ENCODE peak calls at places on chromosomes 11 and 22, in five cellular contexts. V is body of pancreas, P is spleen, C is thoracic aorta, I is breast epithelium. T is an unnamed sample. For H3K4me1 and H3K27me3, the result is how much of the 10 kb centered on the place peaks cover.

GRCh38 chr11:119473901-119474681 is 51.1 kb upstream of the THY1 start:
- DNase-seq in V (no peak), P (no peak), C (no peak), I (peak), T (no peak)

GRCh38 chr22:44309137-44309536 is 3.6 kb downstream of the SHISAL1 start:
- DNase-seq in V (no peak), P (no peak), C (no peak), I (no peak), T (peak)

GRCh38 chr22:38110863-38111852 is 674 bp upstream of the BAIAP2L2 start:
- DNase-seq in V (no peak), P (no peak), C (no peak), I (no peak), T (peak)

GRCh38 chr11:46827995-46828394 is 18.1 kb downstream of the CKAP5 start:
- DNase-seq in V (no peak), P (no peak), C (no peak), I (no peak), T (no peak)

GRCh38 chr11:63274776-63275175 is 31.4 kb upstream of the SLC22A25 start:
- DNase-seq in V (no peak), P (no peak), C (no peak), I (no peak), T (no peak)

GRCh38 chr22:37174964-37175363 is 13.1 kb downstream of the C1QTNF6 start:
- DNase-seq in V (no peak), P (no peak), C (no peak), I (no peak), T (no peak)

GRCh38 chr11:1928891-1929541 is 9.5 kb downstream of the TNNT3 start:
- DNase-seq in V (no peak), P (no peak), C (no peak), I (no peak), T (peak)

GRCh38 chr22:38860291-38861169 is 11.5 kb downstream of the CBX6 start:
- DNase-seq in V (no peak), P (no peak), C (no peak), I (no peak), T (no peak)

GRCh38 chr11:127098684-127099083 is 98.1 kb upstream of the KIRREL3 start:
- DNase-seq in V (no peak), P (no peak), C (no peak), I (no peak), T (no peak)

GRCh38 chr11:111796696-111797095 is 30.5 kb upstream of the PPP2R1B start:
- DNase-seq in V (no peak), P (no peak), C (no peak), I (no peak), T (no peak)

GRCh38 chr22:42685941-42686666 is 34.6 kb downstream of the A4GALT start:
- DNase-seq in V (no peak), P (no peak), C (no peak), I (no peak), T (no peak)

GRCh38 chr11:118924591-118925585 is 838 bp downstream of the BCL9L start:
- DNase-seq in V (peak), P (peak), C (no peak), I (no peak), T (peak)

GRCh38 chr11:1916132-1916985 is 3.1 kb upstream of the TNNT3 start:
- DNase-seq in V (no peak), P (peak), C (no peak), I (no peak), T (peak)

GRCh38 chr11:46279393-46280099 is 2.1 kb downstream of the CREB3L1 start:
- DNase-seq in V (peak), P (no peak), C (no peak), I (no peak), T (no peak)

GRCh38 chr22:49616356-49617231 is 211.1 kb downstream of the BRD1 start:
- DNase-seq in V (peak), P (peak), C (no peak), I (no peak), T (peak)

GRCh38 chr11:26227311-26227710 is 104.6 kb upstream of the ANO3 start:
- DNase-seq in V (no peak), P (no peak), C (no peak), I (no peak), T (no peak)

GRCh38 chr11:65418681-65419459 is 3.7 kb upstream of the NEAT1 start:
- DNase-seq in V (peak), P (peak), C (peak), I (peak), T (peak)

GRCh38 chr11:65417221-65417701 is 5.3 kb upstream of the NEAT1 start:
- DNase-seq in V (peak), P (peak), C (no peak), I (peak), T (peak)

GRCh38 chr11:65416341-65417185 is 6.0 kb upstream of the NEAT1 start:
- DNase-seq in V (peak), P (peak), C (peak), I (peak), T (peak)

GRCh38 chr11:65418431-65418680 is 4.2 kb upstream of the NEAT1 start:
- DNase-seq in V (no peak), P (no peak), C (no peak), I (no peak), T (no peak)

GRCh38 chr11:65417702-65418430 is 4.7 kb upstream of the NEAT1 start:
- DNase-seq in V (peak), P (peak), C (no peak), I (no peak), T (peak)
- H3K4me1 ChIP-seq in V (half or more), P (half or more), C (half or more), I (under half), T (under half)

GRCh38 chr11:66631883-66632282 is 6.6 kb upstream of the RBM4 start:
- DNase-seq in V (no peak), P (no peak), C (no peak), I (no peak), T (no peak)

GRCh38 chr11:66629356-66629755 is 9.1 kb upstream of the RBM4 start:
- DNase-seq in V (no peak), P (no peak), C (no peak), I (no peak), T (no peak)

GRCh38 chr11:66636411-66636810 is 2.1 kb upstream of the RBM4 start:
- DNase-seq in V (no peak), P (no peak), C (no peak), I (no peak), T (no peak)

GRCh38 chr11:66637557-66638176 is 836 bp upstream of the RBM4 start:
- DNase-seq in V (peak), P (no peak), C (no peak), I (no peak), T (no peak)

GRCh38 chr11:66632952-66633351 is 5.6 kb upstream of the RBM4 start:
- DNase-seq in V (no peak), P (no peak), C (no peak), I (no peak), T (no peak)
- TF ChIP-seq CTCF in V (no peak), P (no peak), C (no peak), I (no peak), T (no peak)

GRCh38 chr11:6650980-6651379 is 4.6 kb downstream of the DCHS1 start:
- DNase-seq in V (no peak), P (no peak), C (no peak), I (no peak), T (no peak)

GRCh38 chr11:6648505-6648904 is 7.1 kb downstream of the DCHS1 start:
- DNase-seq in V (no peak), P (no peak), C (no peak), I (no peak), T (no peak)

GRCh38 chr11:6647282-6647679 is 8.3 kb downstream of the DCHS1 start:
- DNase-seq in V (no peak), P (no peak), C (no peak), I (no peak), T (peak)

GRCh38 chr11:6647836-6648235 is 7.8 kb downstream of the DCHS1 start:
- DNase-seq in V (no peak), P (no peak), C (no peak), I (no peak), T (no peak)

DNA sequence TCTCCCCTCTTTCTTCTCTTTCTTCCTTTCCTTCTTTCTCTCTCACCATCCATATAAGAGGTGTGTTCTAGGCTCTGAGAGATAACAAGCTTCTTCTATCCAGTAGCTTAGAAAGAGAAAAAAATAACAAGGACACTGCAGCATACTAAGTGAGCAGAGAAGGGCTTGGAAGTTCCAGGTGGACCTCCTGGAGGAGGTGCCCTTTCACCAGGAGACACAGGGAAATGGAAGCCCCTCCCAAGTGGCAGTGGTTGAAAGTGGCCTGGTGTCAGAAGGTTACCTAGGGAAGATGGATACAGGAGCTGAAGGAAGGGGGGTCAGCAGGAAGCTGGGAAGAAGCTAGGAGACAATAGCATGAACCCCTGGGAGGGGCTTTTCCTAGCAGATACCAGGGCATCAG is 5.5 kb downstream of the DCHS1 start:
- DNase-seq in V (no peak), P (no peak), C (no peak), I (no peak), T (no peak)
- H3K27me3 ChIP-seq in V (under half), P (under half), C (under half), I (under half), T (under half)

GRCh38 chr11:64998141-64998540 is 1.4 kb upstream of the BATF2 start:
- DNase-seq in V (no peak), P (no peak), C (no peak), I (no peak), T (no peak)

GRCh38 chr11:64994318-64994717 is 2.5 kb downstream of the BATF2 start:
- DNase-seq in V (no peak), P (no peak), C (no peak), I (no peak), T (no peak)

GRCh38 chr11:64998690-64999431 is 2.1 kb upstream of the BATF2 start:
- DNase-seq in V (peak), P (no peak), C (no peak), I (no peak), T (no peak)

GRCh38 chr11:64996710-64997380 is at the start of gene BATF2:
- DNase-seq in V (peak), P (peak), C (peak), I (peak), T (peak)

GRCh38 chr11:64996327-64996709 is 453 bp downstream of the BATF2 start:
- DNase-seq in V (peak), P (no peak), C (no peak), I (no peak), T (no peak)
- H3K4me1 ChIP-seq in V (under half), P (half or more), C (under half), I (under half), T (under half)

DNA sequence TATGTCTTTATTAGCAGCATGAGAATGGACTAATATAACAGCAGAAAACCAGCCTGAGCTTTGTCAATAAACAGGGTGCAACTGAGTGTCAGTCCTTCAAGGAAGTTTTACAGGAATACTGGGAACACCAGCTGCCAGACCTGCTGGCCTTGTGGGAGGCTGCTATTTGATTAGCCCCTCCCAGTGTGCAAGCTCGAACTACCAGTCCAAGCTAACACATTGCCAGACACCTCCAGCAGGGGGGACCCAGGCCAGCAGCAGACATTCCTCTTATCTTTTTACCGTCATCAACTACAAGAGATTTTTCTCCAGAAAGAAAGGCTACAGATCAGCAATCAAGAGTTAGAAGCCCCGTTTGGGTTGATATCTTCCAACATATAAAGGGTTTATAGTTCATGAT is 942.8 kb upstream of the TENM4 start:
- DNase-seq in V (no peak), P (no peak), C (no peak), I (no peak), T (no peak)
- TF ChIP-seq CTCF in V (no peak), P (no peak), C (no peak), I (no peak), T (no peak)

GRCh38 chr11:128222245-128222959 is 365.0 kb downstream of the ETS1 start:
- DNase-seq in V (no peak), P (no peak), C (no peak), I (no peak), T (no peak)
- H3K27me3 ChIP-seq in V (under half), P (under half), C (under half), I (under half), T (under half)

GRCh38 chr11:106950067-106950491 is 68.2 kb downstream of the GUCY1A2 start:
- DNase-seq in V (peak), P (no peak), C (no peak), I (no peak), T (no peak)
- H3K4me1 ChIP-seq in V (under half), P (under half), C (under half), I (under half), T (under half)

GRCh38 chr11:19246816-19247215 is 6.1 kb upstream of the E2F8 start:
- DNase-seq in V (no peak), P (no peak), C (no peak), I (no peak), T (no peak)

GRCh38 chr11:19253817-19254216 is 13.1 kb upstream of the E2F8 start:
- DNase-seq in V (no peak), P (no peak), C (no peak), I (no peak), T (no peak)

GRCh38 chr11:19251577-19251976 is 10.8 kb upstream of the E2F8 start:
- DNase-seq in V (no peak), P (no peak), C (no peak), I (no peak), T (no peak)

GRCh38 chr11:19253149-19253540 is 12.4 kb upstream of the E2F8 start:
- DNase-seq in V (peak), P (no peak), C (no peak), I (no peak), T (no peak)

GRCh38 chr11:19252394-19253148 is 11.8 kb upstream of the E2F8 start:
- DNase-seq in V (no peak), P (no peak), C (no peak), I (no peak), T (no peak)
- TF ChIP-seq CTCF in V (no peak), P (no peak), C (no peak), I (no peak), T (no peak)

GRCh38 chr11:101582242-101583052 is 1.4 kb downstream of the TRPC6 start:
- DNase-seq in V (no peak), P (peak), C (no peak), I (no peak), T (peak)
- H3K27me3 ChIP-seq in V (under half), P (under half), C (under half), I (under half), T (under half)